ENCODE peak calls at places on chromosomes 2 and 18, in five cellular contexts. H is PC-3; D is CD8-positive, alpha-beta T cell; T is heart right ventricle; I is upper lobe of right lung. L is an unnamed sample.

GRCh38 chr2:15588329-15588919 is 3.2 kb upstream of the DDX1 start:
- DNase-seq in H (peak), D (no peak), T (no peak), I (no peak), L (peak)

GRCh38 chr2:236317938-236318396 is 53.8 kb upstream of the ASB18 start:
- DNase-seq in H (peak), D (no peak), T (peak), I (peak), L (no peak)

GRCh38 chr2:203470371-203470770 is 64.7 kb downstream of the RAPH1 start:
- DNase-seq in H (no peak), D (no peak), T (no peak), I (no peak), L (peak)

GRCh38 chr2:71884303-71885042 is 263.2 kb downstream of the CYP26B1 start:
- DNase-seq in H (peak), D (no peak), T (no peak), I (no peak), L (peak)

GRCh38 chr18:13892098-13892497 is 23.2 kb downstream of the MC2R start:
- DNase-seq in H (no peak), D (no peak), T (no peak), I (no peak), L (no peak)

GRCh38 chr2:72744049-72744448 is 81.8 kb downstream of the EXOC6B start:
- DNase-seq in H (peak), D (no peak), T (no peak), I (no peak), L (peak)

GRCh38 chr2:41698787-41699422 is 348.9 kb upstream of the PKDCC start:
- DNase-seq in H (peak), D (no peak), T (peak), I (peak), L (peak)

GRCh38 chr2:209525336-209525735 is 101.5 kb downstream of the MAP2 start:
- DNase-seq in H (no peak), D (no peak), T (no peak), I (no peak), L (no peak)

GRCh38 chr2:28643324-28643723 is 108.3 kb upstream of the PPP1CB start:
- DNase-seq in H (peak), D (no peak), T (no peak), I (no peak), L (peak)

GRCh38 chr2:42239811-42240210 is 70.7 kb downstream of the EML4 start:
- DNase-seq in H (no peak), D (no peak), T (no peak), I (no peak), L (no peak)

GRCh38 chr2:37344453-37345361 is at the start of gene QPCT:
- DNase-seq in H (no peak), D (peak), T (peak), I (peak), L (peak)

GRCh38 chr2:241811952-241812729 is 3.1 kb downstream of the NEU4 start:
- DNase-seq in H (no peak), D (no peak), T (no peak), I (peak), L (no peak)

GRCh38 chr2:195390686-195391085 is 266.3 kb upstream of the SLC39A10 start:
- DNase-seq in H (peak), D (no peak), T (no peak), I (no peak), L (no peak)

GRCh38 chr2:20454036-20454981 is 7.4 kb downstream of the RHOB start:
- DNase-seq in H (no peak), D (no peak), T (no peak), I (no peak), L (no peak)

GRCh38 chr2:199458806-199459285 is 1.1 kb upstream of the SATB2 start:
- DNase-seq in H (peak), D (no peak), T (no peak), I (no peak), L (no peak)

GRCh38 chr2:29561241-29562027 is 360.0 kb downstream of the ALK start:
- DNase-seq in H (no peak), D (no peak), T (no peak), I (no peak), L (no peak)

DNA sequence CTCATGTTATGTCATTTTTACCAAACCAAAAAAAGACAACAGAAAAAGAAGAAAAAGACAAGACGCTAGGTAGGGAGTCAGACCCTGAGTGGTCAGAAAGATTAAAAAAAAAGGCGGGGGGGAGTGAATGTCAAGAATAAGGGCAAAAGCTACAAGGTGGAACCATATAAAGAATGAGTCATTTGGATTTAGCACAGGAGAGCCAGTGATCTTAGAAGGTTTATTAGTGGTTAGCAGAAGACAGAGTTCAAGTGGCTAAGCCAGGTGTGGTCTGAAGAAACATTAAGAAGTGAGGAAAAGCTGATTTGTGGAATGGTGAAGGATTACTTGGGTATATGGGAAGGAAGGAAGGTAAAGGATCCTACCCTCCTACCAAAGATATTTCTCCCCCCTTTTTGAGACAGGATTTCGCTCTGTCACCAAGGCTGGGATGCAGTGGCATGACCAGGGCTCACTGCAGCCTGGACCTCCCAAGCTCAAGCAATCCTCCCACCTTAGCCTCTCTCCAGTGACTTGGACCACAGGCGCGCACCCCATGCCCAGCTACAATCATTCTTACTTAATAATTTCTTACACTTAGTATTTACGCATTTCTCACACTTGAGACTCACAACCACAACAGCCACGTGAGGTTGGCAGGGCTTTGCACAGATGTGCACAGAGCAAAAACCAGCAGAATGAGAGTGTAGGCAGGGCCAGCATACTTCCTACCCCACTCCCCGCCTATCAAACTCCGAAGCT is 2.6 kb downstream of the DSC2 start:
- DNase-seq in H (peak), D (no peak), T (no peak), I (no peak), L (no peak)
- H3K4me3 ChIP-seq in H (peak), D (no peak), T (peak), I (peak), L (peak)

DNA sequence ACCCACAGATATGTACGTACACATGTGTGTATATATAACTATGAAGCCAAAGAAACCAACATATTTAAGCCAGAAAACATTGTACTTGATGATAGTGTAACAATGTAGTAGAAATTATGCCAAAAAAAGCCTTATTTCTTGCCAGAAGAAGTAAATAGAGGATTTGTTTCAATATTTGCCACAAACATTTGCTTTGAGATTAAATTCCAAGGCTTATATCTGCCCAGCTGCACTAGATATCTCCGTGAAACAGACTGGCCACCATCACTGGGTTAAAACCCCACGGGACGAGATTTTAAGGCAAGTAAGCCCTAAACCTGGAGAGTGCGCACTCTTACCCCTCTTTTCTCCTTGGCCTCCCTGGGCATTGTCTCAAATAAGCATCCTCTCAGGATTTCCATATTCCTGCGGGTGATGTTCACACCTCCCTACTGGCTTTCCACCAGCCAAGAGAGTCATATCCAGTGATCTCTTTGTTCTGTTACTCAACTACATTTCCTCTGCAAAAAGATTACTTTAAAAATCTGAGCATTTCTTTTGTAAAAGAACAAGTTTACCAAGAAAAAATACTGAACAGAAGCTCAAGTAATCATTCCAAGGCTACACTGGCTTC is 334.4 kb downstream of the AGPS start:
- DNase-seq in H (no peak), D (no peak), T (no peak), I (no peak), L (no peak)
- TF ChIP-seq CTCF in H (no peak), D (no peak), T (no peak), I (no peak), L (no peak)

GRCh38 chr2:231395188-231396057 is at the start of gene B3GNT7:
- DNase-seq in H (no peak), D (no peak), T (no peak), I (peak), L (no peak)
- H3K4me3 ChIP-seq in H (peak), D (no peak), T (peak), I (peak), L (peak)

DNA sequence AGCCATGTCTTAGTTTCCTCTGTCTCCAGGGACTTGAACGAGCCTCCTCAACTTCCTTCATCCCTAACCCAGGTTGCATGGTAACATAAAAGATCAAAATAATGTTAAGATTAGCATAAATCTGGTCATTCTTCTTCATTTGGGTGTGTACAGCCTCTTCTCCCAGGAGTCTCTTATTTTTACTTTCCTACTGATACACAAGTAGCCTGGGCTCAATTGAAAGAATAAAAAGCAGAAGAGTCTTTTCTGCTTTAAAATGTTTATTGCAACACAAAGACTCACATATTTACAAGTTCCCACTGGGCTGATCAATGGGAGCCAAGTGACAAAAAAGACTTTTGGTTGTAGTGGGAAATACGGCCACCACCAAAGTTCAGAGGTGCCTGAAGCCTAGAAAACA is 137.9 kb upstream of the PID1 start:
- DNase-seq in H (peak), D (no peak), T (no peak), I (no peak), L (no peak)
- TF ChIP-seq CTCF in H (no peak), D (no peak), T (no peak), I (no peak), L (no peak)

GRCh38 chr2:11389048-11389413 is 44.6 kb upstream of the ROCK2 start:
- DNase-seq in H (no peak), D (no peak), T (no peak), I (no peak), L (no peak)
- H3K4me3 ChIP-seq in H (no peak), D (no peak), T (no peak), I (no peak), L (no peak)